ENCODE peak calls at places on chromosome 20, in seven cellular contexts. One of them, this sample, is unnamed.

GRCh38 chr20:3041818-3042504 is 1.5 kb upstream of the GNRH2 start:
- DNase-seq in H1: no peak
- DNase-seq in HCT116: no peak
- DNase-seq in SK-N-SH: no peak
- DNase-seq in K562: no peak
- DNase-seq in HepG2: no peak
- DNase-seq in GM12878: no peak
- DNase-seq in this sample: peak

GRCh38 chr20:8385247-8385646 is 253.2 kb downstream of the PLCB1 start:
- DNase-seq in H1: no peak
- DNase-seq in HCT116: no peak
- DNase-seq in SK-N-SH: no peak
- DNase-seq in K562: no peak
- DNase-seq in HepG2: no peak
- DNase-seq in GM12878: no peak
- DNase-seq in this sample: no peak

GRCh38 chr20:8535403-8536003 is 403.4 kb downstream of the PLCB1 start:
- DNase-seq in H1: no peak
- DNase-seq in HCT116: no peak
- DNase-seq in SK-N-SH: peak
- DNase-seq in K562: peak
- DNase-seq in HepG2: peak
- DNase-seq in GM12878: no peak
- DNase-seq in this sample: no peak

GRCh38 chr20:17910828-17911294 is 57.7 kb downstream of the SNX5 start:
- DNase-seq in H1: no peak
- DNase-seq in HCT116: no peak
- DNase-seq in SK-N-SH: no peak
- DNase-seq in K562: peak
- DNase-seq in HepG2: no peak
- DNase-seq in GM12878: no peak
- DNase-seq in this sample: no peak

GRCh38 chr20:14741616-14742015 is 404.2 kb upstream of the FLRT3 start:
- DNase-seq in H1: no peak
- DNase-seq in HCT116: no peak
- DNase-seq in SK-N-SH: no peak
- DNase-seq in K562: no peak
- DNase-seq in HepG2: no peak
- DNase-seq in GM12878: no peak
- DNase-seq in this sample: no peak

GRCh38 chr20:24483435-24484080 is 14.1 kb downstream of the SYNDIG1 start:
- DNase-seq in H1: no peak
- DNase-seq in HCT116: no peak
- DNase-seq in SK-N-SH: no peak
- DNase-seq in K562: no peak
- DNase-seq in HepG2: no peak
- DNase-seq in GM12878: no peak
- DNase-seq in this sample: no peak

GRCh38 chr20:60137657-60138245 is 179.5 kb downstream of the CDH26 start:
- DNase-seq in H1: peak
- DNase-seq in HCT116: peak
- DNase-seq in SK-N-SH: no peak
- DNase-seq in K562: no peak
- DNase-seq in HepG2: no peak
- DNase-seq in GM12878: no peak
- DNase-seq in this sample: no peak

GRCh38 chr20:6575912-6576391 is 191.5 kb upstream of the BMP2 start:
- DNase-seq in H1: no peak
- DNase-seq in HCT116: no peak
- DNase-seq in SK-N-SH: peak
- DNase-seq in K562: no peak
- DNase-seq in HepG2: peak
- DNase-seq in GM12878: peak
- DNase-seq in this sample: no peak

GRCh38 chr20:17595846-17596245 is 26.0 kb downstream of the DSTN start:
- DNase-seq in H1: no peak
- DNase-seq in HCT116: no peak
- DNase-seq in SK-N-SH: no peak
- DNase-seq in K562: no peak
- DNase-seq in HepG2: no peak
- DNase-seq in GM12878: no peak
- DNase-seq in this sample: no peak

GRCh38 chr20:13819885-13820645 is 35.2 kb downstream of the NDUFAF5 start:
- DNase-seq in H1: no peak
- DNase-seq in HCT116: peak
- DNase-seq in SK-N-SH: peak
- DNase-seq in K562: peak
- DNase-seq in HepG2: peak
- DNase-seq in GM12878: no peak
- DNase-seq in this sample: peak

GRCh38 chr20:17281478-17281877 is 54.6 kb downstream of the PCSK2 start:
- DNase-seq in H1: no peak
- DNase-seq in HCT116: peak
- DNase-seq in SK-N-SH: peak
- DNase-seq in K562: peak
- DNase-seq in HepG2: peak
- DNase-seq in GM12878: no peak
- DNase-seq in this sample: no peak

DNA sequence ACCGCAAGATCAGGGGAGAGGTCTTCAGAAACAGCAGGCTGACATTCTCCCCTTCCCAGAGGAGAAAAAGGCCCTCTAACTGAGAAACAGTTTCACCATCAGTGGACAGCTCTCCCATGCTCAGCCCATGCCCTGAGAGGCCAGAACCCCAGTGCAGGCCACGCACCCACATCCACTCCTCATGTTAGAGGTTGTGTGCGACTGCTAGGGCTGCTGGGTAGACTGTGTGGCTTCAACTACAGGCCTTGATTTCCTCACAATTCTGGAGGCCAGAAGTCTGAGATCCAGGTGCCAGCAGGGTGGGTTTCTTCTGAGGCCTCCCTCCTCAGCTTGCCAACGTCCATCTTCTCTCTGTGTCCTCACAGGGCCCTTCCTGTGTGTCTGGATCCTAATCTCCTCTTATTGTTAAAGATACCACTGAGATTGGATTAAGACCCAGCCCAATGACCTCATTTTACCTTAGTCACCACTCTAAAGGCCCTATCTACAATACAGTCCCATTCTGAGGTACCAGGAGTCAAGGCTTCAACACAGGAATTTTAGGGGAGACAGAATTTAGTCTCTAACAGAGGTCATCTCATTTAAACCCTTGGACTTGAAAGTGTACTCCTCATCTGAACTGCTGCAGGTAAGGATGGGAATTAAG is 67.7 kb upstream of the CD93 start:
- DNase-seq in H1: no peak
- DNase-seq in HCT116: no peak
- DNase-seq in SK-N-SH: no peak
- DNase-seq in K562: peak
- DNase-seq in HepG2: no peak
- DNase-seq in GM12878: no peak
- DNase-seq in this sample: no peak
- TF ChIP-seq JUND in H1: no peak
- TF ChIP-seq JUND in HCT116: no peak
- TF ChIP-seq JUND in SK-N-SH: no peak
- TF ChIP-seq JUND in K562: no peak
- TF ChIP-seq JUND in HepG2: no peak
- TF ChIP-seq JUND in GM12878: no peak
- TF ChIP-seq JUND in this sample: no peak

GRCh38 chr20:58184063-58184462 is 44.4 kb downstream of the ANKRD60 start:
- DNase-seq in H1: no peak
- DNase-seq in HCT116: no peak
- DNase-seq in SK-N-SH: no peak
- DNase-seq in K562: no peak
- DNase-seq in HepG2: no peak
- DNase-seq in GM12878: no peak
- DNase-seq in this sample: no peak

GRCh38 chr20:58179083-58179431 is 49.4 kb downstream of the ANKRD60 start:
- DNase-seq in H1: no peak
- DNase-seq in HCT116: no peak
- DNase-seq in SK-N-SH: no peak
- DNase-seq in K562: no peak
- DNase-seq in HepG2: no peak
- DNase-seq in GM12878: no peak
- DNase-seq in this sample: no peak

GRCh38 chr20:58179432-58180099 is 48.9 kb downstream of the ANKRD60 start:
- DNase-seq in H1: peak
- DNase-seq in HCT116: no peak
- DNase-seq in SK-N-SH: peak
- DNase-seq in K562: peak
- DNase-seq in HepG2: peak
- DNase-seq in GM12878: no peak
- DNase-seq in this sample: peak

GRCh38 chr20:58184984-58185383 is 43.5 kb downstream of the ANKRD60 start:
- DNase-seq in H1: no peak
- DNase-seq in HCT116: no peak
- DNase-seq in SK-N-SH: no peak
- DNase-seq in K562: no peak
- DNase-seq in HepG2: no peak
- DNase-seq in GM12878: no peak
- DNase-seq in this sample: no peak

GRCh38 chr20:58182521-58183140 is 45.8 kb downstream of the ANKRD60 start:
- DNase-seq in H1: no peak
- DNase-seq in HCT116: no peak
- DNase-seq in SK-N-SH: no peak
- DNase-seq in K562: no peak
- DNase-seq in HepG2: no peak
- DNase-seq in GM12878: no peak
- DNase-seq in this sample: no peak
- TF ChIP-seq JUND in H1: no peak
- TF ChIP-seq JUND in HCT116: no peak
- TF ChIP-seq JUND in SK-N-SH: no peak
- TF ChIP-seq JUND in K562: no peak
- TF ChIP-seq JUND in HepG2: no peak
- TF ChIP-seq JUND in GM12878: no peak
- TF ChIP-seq JUND in this sample: no peak

GRCh38 chr20:38970302-38970701 is 8.2 kb downstream of the DHX35 start:
- DNase-seq in H1: no peak
- DNase-seq in HCT116: no peak
- DNase-seq in SK-N-SH: no peak
- DNase-seq in K562: no peak
- DNase-seq in HepG2: no peak
- DNase-seq in GM12878: no peak
- DNase-seq in this sample: no peak

GRCh38 chr20:38973546-38974120 is 11.5 kb downstream of the DHX35 start:
- DNase-seq in H1: no peak
- DNase-seq in HCT116: no peak
- DNase-seq in SK-N-SH: no peak
- DNase-seq in K562: no peak
- DNase-seq in HepG2: no peak
- DNase-seq in GM12878: no peak
- DNase-seq in this sample: no peak

GRCh38 chr20:38973107-38973506 is 11.0 kb downstream of the DHX35 start:
- DNase-seq in H1: no peak
- DNase-seq in HCT116: no peak
- DNase-seq in SK-N-SH: no peak
- DNase-seq in K562: no peak
- DNase-seq in HepG2: no peak
- DNase-seq in GM12878: no peak
- DNase-seq in this sample: no peak

GRCh38 chr20:38968090-38968489 is 5.9 kb downstream of the DHX35 start:
- DNase-seq in H1: no peak
- DNase-seq in HCT116: no peak
- DNase-seq in SK-N-SH: no peak
- DNase-seq in K562: no peak
- DNase-seq in HepG2: no peak
- DNase-seq in GM12878: no peak
- DNase-seq in this sample: no peak

DNA sequence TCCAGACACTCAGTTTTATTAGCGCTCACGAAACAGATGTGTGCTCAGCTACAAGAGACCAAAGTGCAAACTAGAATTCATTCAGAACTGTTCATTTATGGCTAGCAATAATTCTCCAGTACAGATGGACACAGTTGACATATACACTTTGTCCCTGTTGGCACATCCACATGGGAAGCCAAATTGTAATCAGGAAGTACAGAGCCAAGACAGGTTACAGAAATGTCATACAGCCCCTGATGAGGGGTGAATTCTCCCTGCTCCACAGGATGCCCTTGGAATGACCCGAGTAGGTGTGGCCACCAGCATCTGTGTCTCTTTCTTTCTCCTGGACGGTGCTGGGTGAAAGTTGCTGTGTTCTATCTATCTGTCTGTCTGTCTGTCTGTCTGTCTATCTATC is 7.6 kb downstream of the DHX35 start:
- DNase-seq in H1: no peak
- DNase-seq in HCT116: no peak
- DNase-seq in SK-N-SH: no peak
- DNase-seq in K562: no peak
- DNase-seq in HepG2: peak
- DNase-seq in GM12878: no peak
- DNase-seq in this sample: no peak
- TF ChIP-seq JUND in H1: no peak
- TF ChIP-seq JUND in HCT116: no peak
- TF ChIP-seq JUND in SK-N-SH: no peak
- TF ChIP-seq JUND in K562: no peak
- TF ChIP-seq JUND in HepG2: no peak
- TF ChIP-seq JUND in GM12878: no peak
- TF ChIP-seq JUND in this sample: no peak

GRCh38 chr20:53752971-53753879 is 159.6 kb upstream of the ZNF217 start:
- DNase-seq in H1: no peak
- DNase-seq in HCT116: no peak
- DNase-seq in SK-N-SH: no peak
- DNase-seq in K562: peak
- DNase-seq in HepG2: no peak
- DNase-seq in GM12878: no peak
- DNase-seq in this sample: no peak
- TF ChIP-seq JUND in H1: no peak
- TF ChIP-seq JUND in HCT116: peak
- TF ChIP-seq JUND in SK-N-SH: no peak
- TF ChIP-seq JUND in K562: no peak
- TF ChIP-seq JUND in HepG2: no peak
- TF ChIP-seq JUND in GM12878: no peak
- TF ChIP-seq JUND in this sample: no peak

DNA sequence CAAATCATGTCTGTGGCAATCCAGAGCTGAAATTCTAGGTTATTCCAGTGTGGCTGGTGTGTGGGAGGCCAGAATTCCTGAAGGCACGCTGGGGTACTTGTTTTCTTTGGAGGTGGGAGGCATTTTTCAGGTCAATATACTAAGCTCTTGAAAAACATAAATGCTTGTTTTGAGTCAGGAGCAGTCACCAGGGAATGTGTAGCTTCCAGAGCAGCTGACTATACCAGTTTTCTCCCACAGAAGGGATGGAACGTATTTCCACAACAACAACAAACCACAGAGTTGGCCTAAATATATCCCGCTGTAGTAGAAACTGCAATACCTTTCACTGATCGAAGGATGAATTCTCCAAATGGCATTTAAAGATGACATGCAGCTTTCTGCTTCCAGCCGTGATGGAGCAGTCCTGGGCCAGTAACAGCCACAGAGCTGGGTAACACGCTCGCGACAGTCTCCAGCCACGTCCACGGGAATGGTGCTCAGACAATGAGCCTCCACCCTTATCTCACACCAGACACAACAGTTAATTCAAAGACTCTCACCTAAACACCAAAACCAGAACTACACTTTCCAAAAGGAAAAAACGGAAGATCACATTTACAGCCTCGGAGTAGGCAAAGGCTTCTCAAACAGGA is 23.2 kb downstream of the CHRNA4 start:
- DNase-seq in H1: no peak
- DNase-seq in HCT116: no peak
- DNase-seq in SK-N-SH: no peak
- DNase-seq in K562: no peak
- DNase-seq in HepG2: no peak
- DNase-seq in GM12878: no peak
- DNase-seq in this sample: peak
- TF ChIP-seq JUND in H1: no peak
- TF ChIP-seq JUND in HCT116: no peak
- TF ChIP-seq JUND in SK-N-SH: no peak
- TF ChIP-seq JUND in K562: no peak
- TF ChIP-seq JUND in HepG2: no peak
- TF ChIP-seq JUND in GM12878: no peak
- TF ChIP-seq JUND in this sample: no peak

GRCh38 chr20:11140359-11140758 is 466.6 kb upstream of the JAG1 start:
- DNase-seq in H1: no peak
- DNase-seq in HCT116: no peak
- DNase-seq in SK-N-SH: no peak
- DNase-seq in K562: no peak
- DNase-seq in HepG2: no peak
- DNase-seq in GM12878: no peak
- DNase-seq in this sample: no peak
- TF ChIP-seq JUND in H1: no peak
- TF ChIP-seq JUND in HCT116: no peak
- TF ChIP-seq JUND in SK-N-SH: peak
- TF ChIP-seq JUND in K562: no peak
- TF ChIP-seq JUND in HepG2: no peak
- TF ChIP-seq JUND in GM12878: no peak
- TF ChIP-seq JUND in this sample: no peak

This sample was measured in T47D.